ENCODE peak calls at places on chromosomes 6 and 20, in eight cellular contexts. One of them, this sample, is unnamed.

GRCh38 chr20:47196091-47197081 is 160.1 kb downstream of the ZMYND8 start:
- DNase-seq in astrocyte of the cerebellum: peak
- DNase-seq in K562: peak
- DNase-seq in neural progenitor cell: peak
- DNase-seq in transverse colon: peak
- DNase-seq in AG09309: no peak
- DNase-seq in fibroblast of pulmonary artery: peak
- DNase-seq in lower lobe of right lung: peak
- DNase-seq in this sample: peak

GRCh38 chr6:93177451-93177850 is 241.9 kb downstream of the EPHA7 start:
- DNase-seq in astrocyte of the cerebellum: no peak
- DNase-seq in K562: no peak
- DNase-seq in neural progenitor cell: no peak
- DNase-seq in transverse colon: no peak
- DNase-seq in AG09309: no peak
- DNase-seq in fibroblast of pulmonary artery: no peak
- DNase-seq in lower lobe of right lung: no peak
- DNase-seq in this sample: no peak

GRCh38 chr20:38809942-38810341 is 4.4 kb downstream of the PPP1R16B start:
- DNase-seq in astrocyte of the cerebellum: no peak
- DNase-seq in K562: no peak
- DNase-seq in neural progenitor cell: no peak
- DNase-seq in transverse colon: no peak
- DNase-seq in AG09309: no peak
- DNase-seq in fibroblast of pulmonary artery: no peak
- DNase-seq in lower lobe of right lung: no peak
- DNase-seq in this sample: no peak

GRCh38 chr20:24805456-24806233 is 143.4 kb upstream of the CST7 start:
- DNase-seq in astrocyte of the cerebellum: no peak
- DNase-seq in K562: no peak
- DNase-seq in neural progenitor cell: no peak
- DNase-seq in transverse colon: no peak
- DNase-seq in AG09309: no peak
- DNase-seq in fibroblast of pulmonary artery: no peak
- DNase-seq in lower lobe of right lung: peak
- DNase-seq in this sample: no peak

GRCh38 chr6:160036790-160037206 is 67.9 kb downstream of the IGF2R start:
- DNase-seq in astrocyte of the cerebellum: peak
- DNase-seq in K562: no peak
- DNase-seq in neural progenitor cell: no peak
- DNase-seq in transverse colon: no peak
- DNase-seq in AG09309: peak
- DNase-seq in fibroblast of pulmonary artery: peak
- DNase-seq in lower lobe of right lung: no peak
- DNase-seq in this sample: peak

GRCh38 chr6:18263561-18264337 is 581 bp downstream of the DEK start:
- DNase-seq in astrocyte of the cerebellum: no peak
- DNase-seq in K562: peak
- DNase-seq in neural progenitor cell: no peak
- DNase-seq in transverse colon: peak
- DNase-seq in AG09309: no peak
- DNase-seq in fibroblast of pulmonary artery: peak
- DNase-seq in lower lobe of right lung: peak
- DNase-seq in this sample: peak

GRCh38 chr6:151948007-151948745 is 140.7 kb downstream of the ESR1 start:
- DNase-seq in astrocyte of the cerebellum: no peak
- DNase-seq in K562: no peak
- DNase-seq in neural progenitor cell: no peak
- DNase-seq in transverse colon: no peak
- DNase-seq in AG09309: no peak
- DNase-seq in fibroblast of pulmonary artery: no peak
- DNase-seq in lower lobe of right lung: no peak
- DNase-seq in this sample: no peak

GRCh38 chr6:26195924-26196845 is 109.0 kb downstream of the HFE start:
- DNase-seq in astrocyte of the cerebellum: no peak
- DNase-seq in K562: no peak
- DNase-seq in neural progenitor cell: peak
- DNase-seq in transverse colon: peak
- DNase-seq in AG09309: no peak
- DNase-seq in fibroblast of pulmonary artery: peak
- DNase-seq in lower lobe of right lung: no peak
- DNase-seq in this sample: peak

GRCh38 chr6:7195330-7196018 is 87.7 kb downstream of the RREB1 start:
- DNase-seq in astrocyte of the cerebellum: no peak
- DNase-seq in K562: no peak
- DNase-seq in neural progenitor cell: peak
- DNase-seq in transverse colon: peak
- DNase-seq in AG09309: no peak
- DNase-seq in fibroblast of pulmonary artery: no peak
- DNase-seq in lower lobe of right lung: no peak
- DNase-seq in this sample: no peak

GRCh38 chr6:145036848-145037567 is 698.3 kb downstream of the EPM2A start:
- DNase-seq in astrocyte of the cerebellum: no peak
- DNase-seq in K562: no peak
- DNase-seq in neural progenitor cell: no peak
- DNase-seq in transverse colon: no peak
- DNase-seq in AG09309: no peak
- DNase-seq in fibroblast of pulmonary artery: peak
- DNase-seq in lower lobe of right lung: no peak
- DNase-seq in this sample: no peak

GRCh38 chr6:7446644-7447325 is 57.2 kb downstream of the RIOK1 start:
- DNase-seq in astrocyte of the cerebellum: no peak
- DNase-seq in K562: no peak
- DNase-seq in neural progenitor cell: peak
- DNase-seq in transverse colon: no peak
- DNase-seq in AG09309: no peak
- DNase-seq in fibroblast of pulmonary artery: no peak
- DNase-seq in lower lobe of right lung: no peak
- DNase-seq in this sample: no peak

GRCh38 chr6:73134588-73134987 is 90.7 kb downstream of the KHDC1L start:
- DNase-seq in astrocyte of the cerebellum: no peak
- DNase-seq in K562: peak
- DNase-seq in neural progenitor cell: peak
- DNase-seq in transverse colon: peak
- DNase-seq in AG09309: no peak
- DNase-seq in fibroblast of pulmonary artery: peak
- DNase-seq in lower lobe of right lung: no peak
- DNase-seq in this sample: peak

GRCh38 chr6:81861281-81861680 is 108.8 kb upstream of the TENT5A start:
- DNase-seq in astrocyte of the cerebellum: no peak
- DNase-seq in K562: no peak
- DNase-seq in neural progenitor cell: no peak
- DNase-seq in transverse colon: no peak
- DNase-seq in AG09309: no peak
- DNase-seq in fibroblast of pulmonary artery: no peak
- DNase-seq in lower lobe of right lung: no peak
- DNase-seq in this sample: no peak

GRCh38 chr20:19778404-19778803 is 20.3 kb downstream of the RIN2 start:
- DNase-seq in astrocyte of the cerebellum: no peak
- DNase-seq in K562: no peak
- DNase-seq in neural progenitor cell: no peak
- DNase-seq in transverse colon: no peak
- DNase-seq in AG09309: no peak
- DNase-seq in fibroblast of pulmonary artery: no peak
- DNase-seq in lower lobe of right lung: no peak
- DNase-seq in this sample: no peak

GRCh38 chr6:34053721-34054120 is 92.2 kb downstream of the GRM4 start:
- DNase-seq in astrocyte of the cerebellum: no peak
- DNase-seq in K562: no peak
- DNase-seq in neural progenitor cell: no peak
- DNase-seq in transverse colon: peak
- DNase-seq in AG09309: no peak
- DNase-seq in fibroblast of pulmonary artery: no peak
- DNase-seq in lower lobe of right lung: no peak
- DNase-seq in this sample: no peak

GRCh38 chr6:157830354-157831017 is 7.4 kb downstream of the SNX9 start:
- DNase-seq in astrocyte of the cerebellum: no peak
- DNase-seq in K562: no peak
- DNase-seq in neural progenitor cell: peak
- DNase-seq in transverse colon: no peak
- DNase-seq in AG09309: no peak
- DNase-seq in fibroblast of pulmonary artery: no peak
- DNase-seq in lower lobe of right lung: no peak
- DNase-seq in this sample: no peak

GRCh38 chr20:51156041-51156795 is 133.3 kb upstream of the KCNG1 start:
- DNase-seq in astrocyte of the cerebellum: peak
- DNase-seq in K562: no peak
- DNase-seq in neural progenitor cell: no peak
- DNase-seq in transverse colon: no peak
- DNase-seq in AG09309: peak
- DNase-seq in fibroblast of pulmonary artery: peak
- DNase-seq in lower lobe of right lung: no peak
- DNase-seq in this sample: peak

GRCh38 chr6:31805939-31806469 is 762 bp downstream of the LSM2 start:
- DNase-seq in astrocyte of the cerebellum: no peak
- DNase-seq in K562: no peak
- DNase-seq in neural progenitor cell: no peak
- DNase-seq in transverse colon: no peak
- DNase-seq in AG09309: no peak
- DNase-seq in fibroblast of pulmonary artery: no peak
- DNase-seq in lower lobe of right lung: peak
- DNase-seq in this sample: no peak

GRCh38 chr6:134315974-134316391 is 1.9 kb downstream of the SGK1 start:
- DNase-seq in astrocyte of the cerebellum: no peak
- DNase-seq in K562: peak
- DNase-seq in neural progenitor cell: no peak
- DNase-seq in transverse colon: no peak
- DNase-seq in AG09309: no peak
- DNase-seq in fibroblast of pulmonary artery: no peak
- DNase-seq in lower lobe of right lung: no peak
- DNase-seq in this sample: no peak
- H3K4me3 ChIP-seq in astrocyte of the cerebellum: no peak
- H3K4me3 ChIP-seq in K562: no peak
- H3K4me3 ChIP-seq in neural progenitor cell: no peak
- H3K4me3 ChIP-seq in transverse colon: no peak
- H3K4me3 ChIP-seq in AG09309: no peak
- H3K4me3 ChIP-seq in fibroblast of pulmonary artery: no peak
- H3K4me3 ChIP-seq in lower lobe of right lung: no peak
- H3K4me3 ChIP-seq in this sample: no peak

DNA sequence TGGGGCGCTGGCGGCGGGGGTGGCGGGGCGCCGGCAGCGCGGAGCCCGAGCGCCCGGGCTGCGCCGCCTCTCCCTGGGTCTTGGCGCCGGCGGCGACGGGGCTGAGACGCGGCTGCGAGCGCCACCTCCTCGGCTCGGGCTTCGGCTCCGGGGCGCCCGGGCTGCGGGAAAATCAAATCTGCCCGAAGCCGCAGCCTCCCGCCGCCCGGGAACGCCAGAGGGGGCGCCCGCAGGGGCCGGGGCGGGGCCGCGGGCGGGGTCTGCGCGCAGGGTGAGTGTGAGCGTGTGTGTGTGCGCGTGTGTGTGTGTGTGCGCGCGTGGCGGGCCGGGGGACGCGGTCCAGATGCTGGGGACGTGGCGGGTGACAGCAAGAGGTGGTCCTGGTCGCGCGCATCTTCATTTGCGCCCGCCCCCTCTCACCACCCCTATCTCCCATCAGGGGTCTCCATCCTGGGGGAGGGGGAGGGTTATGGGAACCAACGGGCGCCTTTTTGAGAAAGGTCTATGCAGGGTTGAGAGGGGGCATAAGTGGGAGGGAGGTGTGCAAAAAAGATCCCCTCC is 655 bp upstream of the CPNE5 start:
- DNase-seq in astrocyte of the cerebellum: no peak
- DNase-seq in K562: peak
- DNase-seq in neural progenitor cell: peak
- DNase-seq in transverse colon: no peak
- DNase-seq in AG09309: no peak
- DNase-seq in fibroblast of pulmonary artery: no peak
- DNase-seq in lower lobe of right lung: peak
- DNase-seq in this sample: peak
- TF ChIP-seq CTCF in astrocyte of the cerebellum: no peak
- TF ChIP-seq CTCF in K562: peak
- TF ChIP-seq CTCF in neural progenitor cell: peak
- TF ChIP-seq CTCF in transverse colon: no peak
- TF ChIP-seq CTCF in AG09309: no peak
- TF ChIP-seq CTCF in fibroblast of pulmonary artery: no peak
- TF ChIP-seq CTCF in lower lobe of right lung: peak
- TF ChIP-seq CTCF in this sample: no peak

DNA sequence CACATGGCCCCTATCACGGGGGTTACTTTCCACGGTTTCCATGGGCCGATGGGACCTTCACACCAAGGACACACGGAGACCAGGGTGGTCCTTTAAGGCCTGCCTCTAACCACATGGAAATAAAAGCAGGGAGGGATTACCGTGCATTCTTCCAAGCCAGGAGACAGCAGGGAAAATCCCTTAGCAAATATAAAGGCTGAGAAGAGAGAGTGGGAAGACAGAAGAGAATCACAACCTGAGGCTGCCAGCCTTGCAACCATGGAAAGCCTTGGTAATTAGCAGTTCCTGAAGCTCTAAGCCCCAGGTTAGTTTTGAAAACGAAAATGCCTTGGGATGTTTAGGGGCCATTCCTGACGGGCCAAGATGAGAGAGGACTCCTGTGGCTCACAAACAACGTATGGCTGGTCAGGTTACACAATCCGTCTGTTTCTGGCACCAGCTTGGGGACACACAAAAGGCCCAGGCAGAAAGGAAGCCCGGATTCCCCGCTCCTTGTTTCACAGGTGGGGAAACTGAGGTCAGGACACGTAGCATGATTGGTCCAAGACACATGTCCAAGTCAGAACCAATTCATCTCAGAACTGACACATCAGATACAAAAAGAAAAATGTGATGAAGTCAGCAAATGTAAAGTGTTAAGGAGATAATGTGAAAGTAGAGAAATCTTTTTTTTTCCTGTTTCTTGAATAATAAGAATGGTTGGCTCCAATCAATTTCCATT is 2.8 kb downstream of the PREX1 start:
- DNase-seq in astrocyte of the cerebellum: no peak
- DNase-seq in K562: no peak
- DNase-seq in neural progenitor cell: peak
- DNase-seq in transverse colon: no peak
- DNase-seq in AG09309: no peak
- DNase-seq in fibroblast of pulmonary artery: no peak
- DNase-seq in lower lobe of right lung: no peak
- DNase-seq in this sample: no peak
- H3K4me3 ChIP-seq in astrocyte of the cerebellum: no peak
- H3K4me3 ChIP-seq in K562: no peak
- H3K4me3 ChIP-seq in neural progenitor cell: peak
- H3K4me3 ChIP-seq in transverse colon: no peak
- H3K4me3 ChIP-seq in AG09309: no peak
- H3K4me3 ChIP-seq in fibroblast of pulmonary artery: no peak
- H3K4me3 ChIP-seq in lower lobe of right lung: peak
- H3K4me3 ChIP-seq in this sample: no peak

DNA sequence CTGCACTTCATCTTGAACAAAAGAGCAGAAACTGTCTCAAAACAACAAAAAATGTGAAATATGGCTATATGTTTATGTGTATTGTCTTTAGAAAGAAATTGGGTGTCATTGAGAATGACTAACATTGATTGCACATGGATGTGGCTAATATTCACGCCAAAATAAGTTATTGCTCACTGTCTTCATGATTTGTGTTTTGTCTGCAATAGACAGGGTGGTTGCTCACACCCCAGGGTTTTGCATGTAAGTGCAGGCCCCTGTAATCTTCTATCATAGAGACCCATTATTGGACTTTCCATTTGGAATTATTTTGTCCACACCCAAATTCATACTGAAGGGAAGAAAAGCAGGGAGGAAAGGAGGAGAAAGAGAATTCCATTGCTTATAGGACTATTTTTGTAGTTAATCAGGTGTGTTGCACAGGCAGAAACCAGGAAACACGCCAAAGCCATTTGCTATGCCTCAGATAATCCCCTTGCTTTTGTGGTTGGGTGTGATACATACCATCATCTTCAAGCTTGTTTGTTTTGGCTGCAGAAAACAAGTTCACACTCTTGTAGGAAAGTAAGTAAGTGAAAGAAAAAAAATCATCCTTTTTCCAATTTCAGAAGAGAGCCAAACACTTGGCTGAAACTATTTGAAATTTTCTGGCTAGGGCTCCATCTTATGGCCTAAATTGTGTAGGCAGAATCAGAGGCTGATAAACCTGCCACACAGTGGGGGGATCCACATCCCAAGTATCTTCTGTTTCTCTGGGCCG is 214.1 kb downstream of the COL12A1 start:
- DNase-seq in astrocyte of the cerebellum: peak
- DNase-seq in K562: no peak
- DNase-seq in neural progenitor cell: peak
- DNase-seq in transverse colon: no peak
- DNase-seq in AG09309: peak
- DNase-seq in fibroblast of pulmonary artery: peak
- DNase-seq in lower lobe of right lung: no peak
- DNase-seq in this sample: peak
- TF ChIP-seq CTCF in astrocyte of the cerebellum: peak
- TF ChIP-seq CTCF in K562: no peak
- TF ChIP-seq CTCF in neural progenitor cell: peak
- TF ChIP-seq CTCF in transverse colon: no peak
- TF ChIP-seq CTCF in AG09309: peak
- TF ChIP-seq CTCF in fibroblast of pulmonary artery: peak
- TF ChIP-seq CTCF in lower lobe of right lung: no peak
- TF ChIP-seq CTCF in this sample: peak